ENCODE peak calls at places on chromosome X, in seven cellular contexts. V is body of pancreas, T is neural progenitor cell, B is uterus, N is right lobe of liver, O is breast epithelium, G is pancreas. W is an unnamed sample. For H3K4me1 and H3K9me3, the result is how much of the 10 kb centered on the place peaks cover.

GRCh38 chrX:46573896-46574336 is 351 bp downstream of the CHST7 start:
- DNase-seq in V (peak), T (peak), B (peak), N (peak), O (peak), G (peak), W (peak)

GRCh38 chrX:131595120-131595519 is 51.2 kb downstream of the OR13H1 start:
- DNase-seq in V (no peak), T (no peak), B (no peak), N (no peak), O (no peak), G (no peak), W (no peak)

GRCh38 chrX:86946569-86946968 is 571.0 kb upstream of the KLHL4 start:
- DNase-seq in V (no peak), T (peak), B (no peak), N (no peak), O (no peak), G (peak), W (no peak)

GRCh38 chrX:29237972-29238371 is 650.7 kb downstream of the IL1RAPL1 start:
- DNase-seq in V (no peak), T (no peak), B (no peak), N (no peak), O (no peak), G (no peak), W (no peak)

GRCh38 chrX:111652719-111653118 is 28.3 kb upstream of the ALG13 start:
- DNase-seq in V (no peak), T (peak), B (no peak), N (no peak), O (no peak), G (no peak), W (no peak)

GRCh38 chrX:56797966-56798711 is 69.1 kb downstream of the NBDY start:
- DNase-seq in V (peak), T (no peak), B (no peak), N (peak), O (no peak), G (peak), W (peak)

GRCh38 chrX:37871626-37872302 is 24.4 kb upstream of the DYNLT3 start:
- DNase-seq in V (no peak), T (no peak), B (no peak), N (peak), O (no peak), G (no peak), W (no peak)

GRCh38 chrX:47605024-47605423 is 14.6 kb downstream of the SYN1 start:
- DNase-seq in V (no peak), T (no peak), B (no peak), N (no peak), O (no peak), G (no peak), W (no peak)

GRCh38 chrX:102599084-102599949 is at the start of gene ARMCX5:
- DNase-seq in V (peak), T (peak), B (peak), N (peak), O (peak), G (peak), W (peak)

GRCh38 chrX:102604327-102604726 is 5.0 kb downstream of the ARMCX5 start:
- DNase-seq in V (no peak), T (peak), B (no peak), N (no peak), O (no peak), G (no peak), W (no peak)

DNA sequence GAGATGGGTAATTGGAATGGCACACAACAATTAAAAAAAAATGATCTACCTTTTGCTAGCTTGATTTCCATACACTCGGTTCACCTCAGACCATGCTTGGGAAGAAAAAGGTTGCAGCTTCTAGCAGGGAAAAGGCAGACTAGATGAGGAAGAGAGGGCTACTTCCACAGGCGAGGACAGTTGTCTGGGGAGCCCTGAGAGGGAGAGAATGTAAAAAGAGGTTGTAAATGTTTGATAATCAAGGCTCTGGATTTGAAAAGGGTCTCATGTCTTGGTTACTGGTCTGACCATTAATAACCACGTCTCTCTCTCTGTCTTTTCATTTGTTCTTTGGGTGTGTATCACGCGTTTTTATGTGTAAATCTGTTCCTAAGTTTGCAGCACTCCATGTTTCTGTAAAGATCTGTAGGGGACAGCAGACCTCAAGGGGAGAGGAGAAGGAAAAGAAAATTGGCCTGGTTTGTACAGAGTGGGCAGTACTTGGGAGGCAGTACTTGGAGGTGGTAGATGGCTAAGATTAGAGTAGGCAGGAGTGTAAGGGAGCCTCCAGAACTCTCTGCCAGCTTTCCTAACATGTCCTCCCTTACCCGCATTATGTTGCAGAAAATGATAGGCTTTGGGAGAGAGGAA is 750 bp downstream of the ARMCX5 start:
- DNase-seq in V (no peak), T (no peak), B (no peak), N (no peak), O (no peak), G (no peak), W (no peak)
- H3K4me1 ChIP-seq in V (under half), T (under half), B (under half), N (under half), O (under half), G (under half), W (under half)

GRCh38 chrX:39301041-39301440 is 499.8 kb downstream of the MID1IP1 start:
- DNase-seq in V (no peak), T (no peak), B (no peak), N (no peak), O (no peak), G (no peak), W (no peak)
- H3K9me3 ChIP-seq in V (under half), T (under half), B (under half), N (under half), O (under half), G (under half), W (under half)

GRCh38 chrX:36640232-36640631 is 367.9 kb upstream of the FAM47C start:
- DNase-seq in V (no peak), T (no peak), B (no peak), N (no peak), O (no peak), G (no peak), W (no peak)
- TF ChIP-seq CTCF in V (no peak), T (no peak), B (no peak), N (no peak), O (no peak), G (no peak), W (no peak)

GRCh38 chrX:74250574-74250973 is 53.4 kb upstream of the ZCCHC13 start:
- DNase-seq in V (no peak), T (no peak), B (no peak), N (no peak), O (no peak), G (no peak), W (no peak)
- H3K4me1 ChIP-seq in V (under half), T (under half), B (under half), N (under half), O (under half), G (under half), W (under half)

DNA sequence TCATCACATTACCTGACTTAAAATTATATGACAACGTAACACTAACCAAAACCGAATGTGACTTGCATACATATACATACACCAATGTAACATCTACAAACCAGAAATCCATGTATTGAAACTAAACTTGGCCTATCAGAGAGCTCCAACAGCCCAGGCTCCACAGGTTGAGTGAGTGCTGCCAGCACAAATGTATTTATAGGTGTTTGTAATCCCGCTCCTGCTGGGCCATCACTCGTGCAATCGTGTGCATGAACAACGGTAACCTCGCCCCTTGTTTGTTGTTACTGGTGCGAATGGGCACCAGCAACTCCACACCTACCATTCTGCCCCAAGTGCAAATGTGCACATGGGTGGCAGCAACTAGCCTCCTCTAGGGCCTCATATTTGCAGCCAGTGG is 285.7 kb upstream of the ZCCHC13 start:
- DNase-seq in V (no peak), T (no peak), B (no peak), N (no peak), O (no peak), G (no peak), W (no peak)
- H3K9me3 ChIP-seq in V (under half), T (under half), B (under half), N (under half), O (under half), G (under half), W (under half)

DNA sequence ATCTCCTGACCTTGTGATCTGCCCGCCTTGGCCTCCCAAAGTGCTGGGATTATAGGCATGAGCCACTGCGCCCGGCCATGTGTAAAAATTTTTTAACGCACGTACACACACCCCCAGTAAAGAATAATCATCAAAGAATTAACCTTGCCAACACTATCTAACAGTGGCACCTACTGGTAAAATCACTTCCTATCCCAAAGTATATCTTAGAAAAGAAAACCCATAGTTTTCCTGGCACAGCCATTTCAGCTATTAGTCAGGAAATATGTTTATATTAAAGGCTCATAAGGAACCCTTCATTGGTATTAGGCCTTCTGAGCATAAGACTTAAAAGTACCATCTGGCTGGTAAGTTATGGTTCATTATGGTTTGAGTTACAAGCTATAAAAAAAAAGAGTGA is 14.1 kb downstream of the S100G start:
- DNase-seq in V (no peak), T (no peak), B (no peak), N (no peak), O (no peak), G (no peak), W (no peak)
- TF ChIP-seq CTCF in V (no peak), T (no peak), B (no peak), N (no peak), O (no peak), G (no peak), W (no peak)